ENCODE peak calls at places on chromosomes 13 and 19, in nine cellular contexts. B is suprapubic skin, L is cardiac muscle cell, G is NT2/D1, S is SJCRH30, Y is thoracic aorta, O is mesendoderm, U is aorta, W is gastrocnemius medialis. E is an unnamed sample.

GRCh38 chr19:51137812-51138425 is 4.2 kb upstream of the SIGLEC7 start:
- DNase-seq in B (no peak), L (no peak), G (no peak), S (no peak), Y (no peak), O (no peak), U (peak; percentile 52), W (no peak), E (no peak)

GRCh38 chr13:98443329-98443728 is 133.6 kb downstream of the STK24 start:
- DNase-seq in B (no peak), L (no peak), G (no peak), S (no peak), Y (no peak), O (peak; percentile 57), U (peak; percentile 73), W (no peak), E (no peak)

GRCh38 chr19:36245210-36246005 is 30.5 kb downstream of the ZNF146 start:
- DNase-seq in B (no peak), L (no peak), G (peak; percentile 78), S (no peak), Y (no peak), O (peak; percentile 93), U (no peak), W (no peak), E (peak; percentile 69)

GRCh38 chr19:52270266-52270885 is 989 bp downstream of the ZNF766 start:
- DNase-seq in B (peak; percentile 67), L (no peak), G (no peak), S (peak; percentile 27), Y (no peak), O (peak; percentile 16), U (no peak), W (no peak), E (no peak)

GRCh38 chr13:97246596-97246995 is 24.5 kb downstream of the MBNL2 start:
- DNase-seq in B (no peak), L (no peak), G (no peak), S (no peak), Y (no peak), O (no peak), U (no peak), W (no peak), E (no peak)

GRCh38 chr13:98975822-98976261 is 2.0 kb downstream of the DOCK9 start:
- DNase-seq in B (no peak), L (peak; percentile 32), G (no peak), S (no peak), Y (no peak), O (peak; percentile 79), U (no peak), W (no peak), E (no peak)

GRCh38 chr19:18425515-18426415 is 6.6 kb downstream of the SSBP4 start:
- DNase-seq in B (peak; percentile 81), L (no peak), G (no peak), S (peak; percentile 43), Y (no peak), O (no peak), U (peak; percentile 92), W (peak; percentile 76), E (peak; percentile 76)

GRCh38 chr19:50380137-50380536 is 3.9 kb downstream of the NR1H2 start:
- DNase-seq in B (no peak), L (no peak), G (no peak), S (no peak), Y (no peak), O (no peak), U (no peak), W (no peak), E (no peak)

GRCh38 chr19:45677351-45678230 is 9.6 kb downstream of the GIPR start:
- DNase-seq in B (peak; percentile 88), L (peak; percentile 92), G (peak; percentile 92), S (peak; percentile 82), Y (no peak), O (peak; percentile 99), U (peak; percentile 83), W (no peak), E (peak; percentile 65)

GRCh38 chr13:32092471-32092870 is 60.9 kb downstream of the FRY start:
- DNase-seq in B (no peak), L (no peak), G (no peak), S (no peak), Y (no peak), O (no peak), U (no peak), W (no peak), E (no peak)

GRCh38 chr13:21567714-21568113 is 36.3 kb downstream of the MICU2 start:
- DNase-seq in B (no peak), L (no peak), G (no peak), S (no peak), Y (no peak), O (no peak), U (no peak), W (no peak), E (no peak)

GRCh38 chr13:67341406-67341805 is 111.3 kb upstream of the PCDH9 start:
- DNase-seq in B (no peak), L (no peak), G (no peak), S (no peak), Y (no peak), O (no peak), U (no peak), W (no peak), E (no peak)

GRCh38 chr13:88919970-88920628 is 1248.9 kb downstream of the SLITRK5 start:
- DNase-seq in B (no peak), L (no peak), G (no peak), S (no peak), Y (no peak), O (no peak), U (no peak), W (no peak), E (no peak)

GRCh38 chr13:30998548-30999140 is 66.2 kb downstream of the TEX26 start:
- DNase-seq in B (no peak), L (peak; percentile 50), G (no peak), S (no peak), Y (no peak), O (no peak), U (no peak), W (no peak), E (peak; percentile 23)

GRCh38 chr19:2426661-2427322 is 594 bp downstream of the TIMM13 start:
- DNase-seq in B (peak; percentile 76), L (peak; percentile 66), G (no peak), S (peak; percentile 59), Y (no peak), O (peak; percentile 72), U (no peak), W (peak; percentile 49), E (peak; percentile 60)

GRCh38 chr19:2429917-2430570 is 2.7 kb upstream of the TIMM13 start:
- DNase-seq in B (no peak), L (no peak), G (no peak), S (no peak), Y (no peak), O (no peak), U (no peak), W (no peak), E (no peak)

GRCh38 chr19:2428756-2429711 is 1.6 kb upstream of the TIMM13 start:
- DNase-seq in B (no peak), L (no peak), G (no peak), S (no peak), Y (no peak), O (peak; percentile 43), U (no peak), W (no peak), E (no peak)

GRCh38 chr19:2427323-2428026 is at the start of gene TIMM13:
- DNase-seq in B (peak; percentile 97), L (peak; percentile 99), G (peak; percentile 94), S (peak; percentile 96), Y (peak; percentile 87), O (peak; percentile 98), U (peak; percentile 99), W (peak; percentile 95), E (peak; percentile 96)

GRCh38 chr19:2428027-2428690 is 773 bp upstream of the TIMM13 start:
- DNase-seq in B (no peak), L (no peak), G (no peak), S (peak; percentile 23), Y (no peak), O (peak; percentile 71), U (no peak), W (peak; percentile 53), E (peak; percentile 50)
- H3K4me3 ChIP-seq in B (peak overlapping the region; percentile 86), L (peak overlapping the region; percentile 86), G (peak overlapping the region; percentile 99), S (peak overlapping the region; percentile 85), Y (peak overlapping the region; percentile 79), O (no peak overlapping the region), U (peak overlapping the region; percentile 1), W (peak overlapping the region; percentile 92), E (peak overlapping the region; percentile 96)

GRCh38 chr19:29620931-29621351 is 14.9 kb downstream of the POP4 start:
- DNase-seq in B (no peak), L (no peak), G (no peak), S (peak; percentile 29), Y (no peak), O (no peak), U (peak; percentile 40), W (no peak), E (no peak)

GRCh38 chr19:29616541-29616940 is 10.5 kb downstream of the POP4 start:
- DNase-seq in B (no peak), L (no peak), G (no peak), S (no peak), Y (no peak), O (no peak), U (peak; percentile 62), W (no peak), E (no peak)

GRCh38 chr19:29617336-29618266 is 11.5 kb downstream of the POP4 start:
- DNase-seq in B (no peak), L (no peak), G (no peak), S (no peak), Y (no peak), O (no peak), U (peak; percentile 63), W (no peak), E (no peak)

GRCh38 chr19:29618434-29618833 is 12.4 kb downstream of the POP4 start:
- DNase-seq in B (no peak), L (no peak), G (no peak), S (no peak), Y (no peak), O (no peak), U (peak; percentile 44), W (no peak), E (no peak)

DNA sequence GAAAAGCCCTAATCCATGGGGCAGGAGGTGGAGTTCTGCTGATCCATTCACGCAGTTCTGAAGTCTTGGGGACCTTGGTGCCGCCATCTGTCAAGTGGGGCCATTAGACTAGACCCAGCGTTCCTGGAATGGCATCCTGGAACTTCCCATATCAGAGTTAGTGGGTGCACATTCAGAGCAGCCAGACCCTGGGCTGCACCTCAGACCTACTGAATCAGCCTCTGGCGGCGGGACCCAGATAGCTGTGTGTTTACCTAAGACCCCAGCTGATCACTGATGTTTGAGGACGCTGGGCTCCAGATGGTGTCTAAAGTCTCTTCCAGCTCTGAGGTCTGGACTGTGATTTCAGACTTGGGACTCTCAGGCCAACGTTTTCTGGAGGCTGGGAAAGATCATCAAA is 12.8 kb downstream of the POP4 start:
- DNase-seq in B (no peak), L (no peak), G (no peak), S (no peak), Y (no peak), O (no peak), U (peak; percentile 52), W (no peak), E (no peak)
- H3K4me1 ChIP-seq in B (no peaks in the 10 kb centered on the region), L (no peaks in the 10 kb centered on the region), G (peaks cover 1% of the 10 kb centered on the region), S (peaks cover 7% of the 10 kb centered on the region), Y (no peaks in the 10 kb centered on the region), O (no peaks in the 10 kb centered on the region), U (no peaks in the 10 kb centered on the region), W (no peaks in the 10 kb centered on the region), E (no peaks in the 10 kb centered on the region)

GRCh38 chr13:27967203-27967735 is 1.8 kb downstream of the CDX2 start:
- DNase-seq in B (no peak), L (no peak), G (no peak), S (no peak), Y (no peak), O (peak; percentile 54), U (no peak), W (no peak), E (no peak)
- H3K4me3 ChIP-seq in B (no peak overlapping the region), L (no peak overlapping the region), G (no peak overlapping the region), S (no peak overlapping the region), Y (no peak overlapping the region), O (no peak overlapping the region), U (no peak overlapping the region), W (no peak overlapping the region), E (no peak overlapping the region)

GRCh38 chr13:40622761-40623160 is 43.7 kb downstream of the FOXO1 start:
- DNase-seq in B (no peak), L (no peak), G (no peak), S (no peak), Y (no peak), O (peak; percentile 50), U (no peak), W (no peak), E (no peak)
- H3K4me1 ChIP-seq in B (peaks cover 34% of the 10 kb centered on the region), L (no peaks in the 10 kb centered on the region), G (no peaks in the 10 kb centered on the region), S (peaks cover 7% of the 10 kb centered on the region), Y (peaks cover 25% of the 10 kb centered on the region), O (no peaks in the 10 kb centered on the region), U (peaks cover 14% of the 10 kb centered on the region), W (peaks cover 99% of the 10 kb centered on the region), E (no peaks in the 10 kb centered on the region)

E was measured in testis.